ENCODE peak calls at places on chromosome 9, in five cellular contexts. K, O, C, J and V are unnamed samples.

GRCh38 chr9:126550891-126551351 is 62.8 kb upstream of the LMX1B start:
- DNase-seq in O (no peak), K (no peak), J (no peak), C (no peak), V (no peak)

GRCh38 chr9:129487307-129487657 is 133.6 kb downstream of the C9orf50 start:
- DNase-seq in O (no peak), J (no peak), C (no peak), K (no peak), V (no peak)

GRCh38 chr9:90888941-90889340 is 87.3 kb downstream of the SYK start:
- DNase-seq in C (no peak), O (no peak), K (no peak), J (no peak), V (no peak)

GRCh38 chr9:112046181-112046580 is 128.9 kb downstream of the SUSD1 start:
- DNase-seq in K (peak; percentile 87), O (no peak), J (no peak), C (no peak), V (no peak)

GRCh38 chr9:96875460-96876142 is 21.3 kb upstream of the ZNF782 start:
- DNase-seq in O (peak; percentile 64), J (peak; percentile 84), K (peak; percentile 70), C (peak; percentile 25), V (peak; percentile 96)

GRCh38 chr9:15606667-15607472 is 54.0 kb downstream of the CCDC171 start:
- DNase-seq in C (no peak), J (peak; percentile 59), K (peak; percentile 31), O (peak; percentile 40), V (peak; percentile 6)

GRCh38 chr9:93588641-93589609 is 12.5 kb downstream of the PHF2 start:
- DNase-seq in O (no peak), K (no peak), C (no peak), J (no peak), V (no peak)

GRCh38 chr9:114033397-114034103 is 44.5 kb downstream of the AMBP start:
- DNase-seq in K (no peak), C (no peak), O (no peak), J (peak; percentile 39), V (no peak)

GRCh38 chr9:13410566-13411031 is 131.1 kb upstream of the MPDZ start:
- DNase-seq in J (peak; percentile 61), K (no peak), C (no peak), O (no peak), V (no peak)

GRCh38 chr9:35001285-35001677 is 11.7 kb downstream of the DNAJB5 start:
- DNase-seq in J (no peak), K (no peak), C (no peak), O (peak; percentile 0), V (no peak)

GRCh38 chr9:135068776-135069415 is 18.6 kb upstream of the OLFM1 start:
- DNase-seq in J (no peak), C (no peak), K (no peak), O (no peak), V (no peak)

GRCh38 chr9:98045234-98046160 is 11.0 kb upstream of the NANS start:
- DNase-seq in C (no peak), O (no peak), K (no peak), J (no peak), V (no peak)

GRCh38 chr9:37035472-37036236 is 1.6 kb upstream of the PAX5 start:
- DNase-seq in K (no peak), C (no peak), O (no peak), J (no peak), V (no peak)

GRCh38 chr9:125388978-125389377 is 127.4 kb downstream of the GAPVD1 start:
- DNase-seq in O (no peak), J (no peak), C (no peak), K (no peak), V (no peak)

GRCh38 chr9:121541256-121541655 is 41.6 kb upstream of the GGTA1 start:
- DNase-seq in K (no peak), C (no peak), J (no peak), O (no peak), V (no peak)

GRCh38 chr9:36401179-36401740 is 1.2 kb upstream of the RNF38 start:
- DNase-seq in O (peak; percentile 94), K (peak; percentile 42), J (peak; percentile 82), C (no peak), V (peak; percentile 47)

GRCh38 chr9:134284273-134284672 is 42.0 kb upstream of the RXRA start:
- DNase-seq in O (no peak), K (no peak), C (peak; percentile 72), J (no peak), V (peak; percentile 69)

GRCh38 chr9:76371901-76372300 is 22.3 kb downstream of the RFK start:
- DNase-seq in C (no peak), O (no peak), J (peak; percentile 62), K (peak; percentile 18), V (no peak)

GRCh38 chr9:111926421-111926875 is 29.8 kb downstream of the UGCG start:
- DNase-seq in J (peak; percentile 74), K (no peak), O (peak; percentile 86), C (peak; percentile 34), V (no peak)

GRCh38 chr9:120914953-120915352 is 11.6 kb downstream of the TRAF1 start:
- DNase-seq in O (no peak), C (no peak), J (no peak), K (no peak), V (no peak)

GRCh38 chr9:107488400-107489143 is 997 bp downstream of the KLF4 start:
- DNase-seq in J (peak; percentile 76), K (no peak), C (peak; percentile 65), O (no peak), V (no peak)

GRCh38 chr9:78982849-78983248 is 588.9 kb upstream of the TLE4 start:
- DNase-seq in O (no peak), K (peak; percentile 96), J (no peak), C (no peak), V (peak; percentile 12)

GRCh38 chr9:33220681-33221567 is 19.0 kb upstream of the SPINK4 start:
- DNase-seq in O (no peak), K (no peak), J (no peak), C (no peak), V (no peak)

GRCh38 chr9:126317513-126317912 is 9.1 kb upstream of the MVB12B start:
- DNase-seq in K (no peak), J (no peak), O (no peak), C (no peak), V (no peak)

GRCh38 chr9:134568116-134568515 is 73.5 kb upstream of the COL5A1 start:
- DNase-seq in K (no peak), J (no peak), C (no peak), O (no peak), V (no peak)